ENCODE peak calls at places on chromosomes 6 and 20, in six cellular contexts. O is HCT116, A is cardiac muscle cell, J is bronchial epithelial cell, U is upper lobe of left lung, I is lower leg skin. L is an unnamed sample.

GRCh38 chr6:134235937-134236751 is 81.8 kb downstream of the SGK1 start:
- DNase-seq in O (no peak), A (peak; percentile 45), J (peak; percentile 90), U (no peak), I (no peak), L (peak; percentile 51)

GRCh38 chr6:72245565-72245964 is 359.2 kb downstream of the RIMS1 start:
- DNase-seq in O (no peak), A (no peak), J (no peak), U (no peak), I (no peak), L (peak; percentile 29)

GRCh38 chr6:98769546-98769945 is 64.8 kb upstream of the POU3F2 start:
- DNase-seq in O (peak; percentile 40), A (peak; percentile 5), J (peak; percentile 54), U (no peak), I (no peak), L (peak; percentile 22)

GRCh38 chr6:38871745-38872568 is 156.8 kb downstream of the DNAH8 start:
- DNase-seq in O (peak; percentile 32), A (peak; percentile 67), J (peak; percentile 52), U (no peak), I (peak; percentile 23), L (peak; percentile 32)

GRCh38 chr20:62860924-62861691 is 514 bp downstream of the TCFL5 start:
- DNase-seq in O (no peak), A (peak; percentile 26), J (no peak), U (peak; percentile 91), I (no peak), L (no peak)

GRCh38 chr20:61120595-61121515 is 131.2 kb upstream of the CDH4 start:
- DNase-seq in O (no peak), A (peak; percentile 36), J (peak; percentile 50), U (no peak), I (peak; percentile 45), L (peak; percentile 9)

GRCh38 chr20:40931348-40932044 is 97.1 kb upstream of the TOP1 start:
- DNase-seq in O (no peak), A (no peak), J (no peak), U (no peak), I (no peak), L (no peak)

GRCh38 chr20:5835234-5835845 is 85.1 kb downstream of the SHLD1 start:
- DNase-seq in O (no peak), A (peak; percentile 60), J (peak; percentile 48), U (no peak), I (no peak), L (no peak)

GRCh38 chr6:38337819-38338465 is 301.8 kb downstream of the BTBD9 start:
- DNase-seq in O (peak; percentile 55), A (peak; percentile 74), J (peak; percentile 75), U (no peak), I (no peak), L (no peak)

GRCh38 chr6:68777956-68778355 is 142.9 kb downstream of the ADGRB3 start:
- DNase-seq in O (no peak), A (peak; percentile 71), J (peak; percentile 44), U (no peak), I (no peak), L (peak; percentile 15)

GRCh38 chr20:57076202-57076651 is 190.2 kb downstream of the BMP7 start:
- DNase-seq in O (no peak), A (peak; percentile 61), J (no peak), U (no peak), I (no peak), L (no peak)

GRCh38 chr6:25012657-25013056 is 76.9 kb upstream of the RIPOR2 start:
- DNase-seq in O (no peak), A (peak; percentile 89), J (peak; percentile 75), U (no peak), I (no peak), L (no peak)

GRCh38 chr6:26195376-26195923 is 108.2 kb downstream of the HFE start:
- DNase-seq in O (peak; percentile 77), A (peak; percentile 95), J (peak; percentile 92), U (no peak), I (peak; percentile 89), L (peak; percentile 90)

GRCh38 chr20:1893721-1894470 is 1.3 kb upstream of the SIRPA start:
- DNase-seq in O (peak; percentile 4), A (no peak), J (no peak), U (no peak), I (peak; percentile 55), L (no peak)

GRCh38 chr20:56929606-56930005 is 300.5 kb downstream of the TFAP2C start:
- DNase-seq in O (no peak), A (no peak), J (no peak), U (no peak), I (no peak), L (no peak)

GRCh38 chr6:152380993-152381898 is 255.9 kb downstream of the SYNE1 start:
- DNase-seq in O (peak; percentile 73), A (peak; percentile 95), J (peak; percentile 78), U (peak; percentile 25), I (peak; percentile 76), L (peak; percentile 90)

GRCh38 chr6:155373276-155373675 is 59.0 kb upstream of the TFB1M start:
- DNase-seq in O (no peak), A (no peak), J (no peak), U (no peak), I (no peak), L (no peak)

GRCh38 chr6:118725944-118726343 is 74.6 kb upstream of the CEP85L start:
- DNase-seq in O (no peak), A (no peak), J (peak; percentile 11), U (no peak), I (no peak), L (no peak)

GRCh38 chr6:12543953-12544352 is 172.6 kb upstream of the PHACTR1 start:
- DNase-seq in O (no peak), A (no peak), J (no peak), U (no peak), I (no peak), L (no peak)

GRCh38 chr20:62010551-62011402 is 54.9 kb downstream of the TAF4 start:
- DNase-seq in O (peak; percentile 10), A (peak; percentile 64), J (peak; percentile 35), U (no peak), I (peak; percentile 27), L (peak; percentile 18)

GRCh38 chr6:89690944-89691324 is 52.4 kb upstream of the LYRM2 start:
- DNase-seq in O (no peak), A (no peak), J (no peak), U (no peak), I (no peak), L (no peak)

GRCh38 chr20:13671500-13672288 is 33.0 kb upstream of the TASP1 start:
- DNase-seq in O (no peak), A (peak; percentile 68), J (peak; percentile 50), U (no peak), I (peak; percentile 49), L (peak; percentile 55)

GRCh38 chr20:17541996-17542395 is 10.8 kb upstream of the BFSP1 start:
- DNase-seq in O (no peak), A (peak; percentile 38), J (peak; percentile 87), U (no peak), I (no peak), L (no peak)

GRCh38 chr6:138105446-138105845 is 1.8 kb downstream of the PERP start:
- DNase-seq in O (no peak), A (no peak), J (peak; percentile 94), U (no peak), I (no peak), L (no peak)

GRCh38 chr6:36980876-36981619 is 4.9 kb downstream of the MTCH1 start:
- DNase-seq in O (no peak), A (no peak), J (no peak), U (no peak), I (no peak), L (no peak)
- TF ChIP-seq CTCF in O (no peak), A (no peak), J (no peak), U (no peak), I (no peak), L (no peak)

GRCh38 chr6:75524322-75524972 is 30.8 kb upstream of the FILIP1 start:
- DNase-seq in O (peak; percentile 10), A (peak; percentile 84), J (peak; percentile 70), U (no peak), I (no peak), L (peak; percentile 94)
- H3K4me3 ChIP-seq in O (no peak overlapping the region), A (no peak overlapping the region), J (no peak overlapping the region), U (no peak overlapping the region), I (no peak overlapping the region), L (no peak overlapping the region)

GRCh38 chr20:37758332-37758731 is 64.5 kb downstream of the CTNNBL1 start:
- DNase-seq in O (no peak), A (no peak), J (no peak), U (no peak), I (no peak), L (no peak)
- TF ChIP-seq CTCF in O (peak; percentile 41), A (peak; percentile 16), J (peak; percentile 27), U (no peak), I (no peak), L (peak; percentile 7)

GRCh38 chr6:56642366-56643261 is at the start of gene DST:
- DNase-seq in O (no peak), A (peak; percentile 91), J (peak; percentile 100), U (no peak), I (peak; percentile 78), L (peak; percentile 92)
- H3K4me3 ChIP-seq in O (no peak within 1 kb of the TSS), A (no peak within 1 kb of the TSS), J (peak within 1 kb of the TSS; percentile 52), U (no peak within 1 kb of the TSS), I (no peak within 1 kb of the TSS), L (no peak within 1 kb of the TSS)

GRCh38 chr20:31720486-31721407 is 1.9 kb downstream of the BCL2L1 start:
- DNase-seq in O (no peak), A (no peak), J (peak; percentile 22), U (no peak), I (no peak), L (no peak)
- TF ChIP-seq CTCF in O (no peak), A (no peak), J (no peak), U (no peak), I (no peak), L (peak; percentile 13)

DNA sequence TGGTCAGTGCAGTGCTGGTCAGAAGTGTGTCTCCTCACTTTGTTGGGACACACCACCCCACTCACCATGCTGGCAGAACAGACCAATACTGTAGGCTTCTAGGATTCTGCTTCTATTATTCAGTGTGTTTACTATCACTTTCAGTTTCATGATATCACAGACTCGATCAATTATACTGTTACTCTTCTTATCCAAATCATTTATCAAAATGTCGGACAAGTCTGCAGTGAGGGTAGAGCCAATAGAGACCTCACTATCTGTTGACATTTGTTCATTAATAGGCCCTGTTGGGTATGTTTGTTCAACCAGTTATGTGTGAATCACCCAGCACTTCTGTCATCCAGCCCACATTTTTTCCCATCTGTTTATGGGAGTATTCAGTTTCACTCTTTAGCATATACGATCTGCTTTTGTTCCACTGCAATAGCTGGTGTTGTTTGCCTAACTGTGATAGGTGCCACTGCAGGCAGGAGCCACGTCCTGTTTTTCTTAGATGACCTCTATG is 140.1 kb downstream of the NRN1 start:
- DNase-seq in O (no peak), A (peak; percentile 5), J (peak; percentile 83), U (no peak), I (no peak), L (peak; percentile 19)
- H3K4me3 ChIP-seq in O (no peak overlapping the region), A (no peak overlapping the region), J (no peak overlapping the region), U (peak overlapping the region; percentile 37), I (no peak overlapping the region), L (no peak overlapping the region)

GRCh38 chr6:165988306-165988756 is 179.3 kb downstream of the TBXT start:
- DNase-seq in O (no peak), A (no peak), J (no peak), U (peak; percentile 78), I (no peak), L (no peak)
- TF ChIP-seq CTCF in O (no peak), A (no peak), J (no peak), U (no peak), I (no peak), L (no peak)

GRCh38 chr20:22690616-22691179 is 106.3 kb upstream of the FOXA2 start:
- DNase-seq in O (no peak), A (no peak), J (no peak), U (no peak), I (no peak), L (no peak)
- H3K4me3 ChIP-seq in O (no peak overlapping the region), A (no peak overlapping the region), J (no peak overlapping the region), U (no peak overlapping the region), I (no peak overlapping the region), L (no peak overlapping the region)